ENCODE peak calls at places on chromosomes 4 and X, in four cellular contexts. E is Right ventricle myocardium superior, A is SIG-M5, F is nephron progenitor cell. P is an unnamed sample.

GRCh38 chr4:15636818-15637217 is 18.3 kb downstream of the FBXL5 start:
- DNase-seq in E (no peak), A (no peak), F (no peak), P (no peak)

GRCh38 chr4:25795566-25796454 is 67.0 kb downstream of the SEL1L3 start:
- DNase-seq in E (no peak), A (no peak), F (peak), P (no peak)

GRCh38 chr4:86653237-86653865 is 59.2 kb downstream of the PTPN13 start:
- DNase-seq in E (no peak), A (no peak), F (no peak), P (no peak)

GRCh38 chr4:169811476-169811875 is 53.7 kb upstream of the HPF1 start:
- DNase-seq in E (no peak), A (no peak), F (no peak), P (no peak)

GRCh38 chr4:153522800-153523089 is 56.6 kb downstream of the TMEM131L start:
- DNase-seq in E (no peak), A (no peak), F (no peak), P (no peak)

GRCh38 chrX:134186362-134187121 is 50.4 kb upstream of the CCDC160 start:
- DNase-seq in E (no peak), A (no peak), F (no peak), P (no peak)

GRCh38 chr4:2811830-2812599 is 19.1 kb downstream of the SH3BP2 start:
- DNase-seq in E (peak), A (peak), F (peak), P (peak)

GRCh38 chrX:107971636-107972035 is 10.5 kb downstream of the TEX13B start:
- DNase-seq in E (no peak), A (no peak), F (no peak), P (no peak)

GRCh38 chr4:80201326-80202151 is 4.2 kb downstream of the PRDM8 start:
- DNase-seq in E (peak), A (no peak), F (no peak), P (peak)

GRCh38 chrX:34866636-34867035 is 76.0 kb upstream of the FAM47B start:
- DNase-seq in E (no peak), A (no peak), F (no peak), P (no peak)

GRCh38 chr4:16579866-16580265 is 318.6 kb downstream of the LDB2 start:
- DNase-seq in E (no peak), A (no peak), F (no peak), P (no peak)

GRCh38 chrX:23786268-23786815 is 3.4 kb downstream of the SAT1 start:
- DNase-seq in E (no peak), A (no peak), F (no peak), P (no peak)

GRCh38 chr4:88659061-88659889 is 38.4 kb downstream of the NAP1L5 start:
- DNase-seq in E (no peak), A (no peak), F (peak), P (no peak)

GRCh38 chrX:19864736-19865135 is 22.7 kb downstream of the SH3KBP1 start:
- DNase-seq in E (peak), A (no peak), F (no peak), P (no peak)

GRCh38 chr4:37812713-37813112 is 13.8 kb upstream of the PGM2 start:
- DNase-seq in E (no peak), A (no peak), F (no peak), P (no peak)

GRCh38 chrX:15319075-15319474 is 3.6 kb upstream of the ASB11 start:
- DNase-seq in E (no peak), A (no peak), F (no peak), P (no peak)

GRCh38 chrX:103253608-103254007 is 1.3 kb downstream of the TCEAL8 start:
- DNase-seq in E (no peak), A (no peak), F (no peak), P (no peak)

GRCh38 chr4:37905526-37906169 is 14.8 kb downstream of the TBC1D1 start:
- DNase-seq in E (no peak), A (no peak), F (no peak), P (no peak)

GRCh38 chr4:25585901-25586523 is 69.6 kb upstream of the SLC34A2 start:
- DNase-seq in E (no peak), A (no peak), F (no peak), P (no peak)

GRCh38 chrX:134736351-134736750 is 78.1 kb upstream of the PLAC1 start:
- DNase-seq in E (no peak), A (no peak), F (no peak), P (no peak)

GRCh38 chr4:74056858-74057562 is 18.5 kb upstream of the CXCL3 start:
- DNase-seq in E (no peak), A (peak), F (no peak), P (no peak)

GRCh38 chr4:75089206-75089605 is 156.3 kb downstream of the PARM1 start:
- DNase-seq in E (no peak), A (no peak), F (no peak), P (no peak)

GRCh38 chr4:114688063-114688462 is 89.5 kb downstream of the UGT8 start:
- DNase-seq in E (no peak), A (no peak), F (no peak), P (no peak)

GRCh38 chrX:69140837-69141236 is 24.4 kb downstream of the PJA1 start:
- DNase-seq in E (no peak), A (no peak), F (no peak), P (peak)

GRCh38 chr4:56755901-56756300 is 65.6 kb downstream of the SPINK2 start:
- DNase-seq in E (no peak), A (no peak), F (no peak), P (no peak)

GRCh38 chr4:124940387-124940786 is 227.9 kb upstream of the ANKRD50 start:
- DNase-seq in E (no peak), A (no peak), F (no peak), P (no peak)

GRCh38 chr4:169348541-169348940 is 77.8 kb upstream of the SH3RF1 start:
- DNase-seq in E (no peak), A (no peak), F (no peak), P (no peak)

GRCh38 chrX:112839856-112840255 is 775 bp downstream of the AMOT start:
- DNase-seq in E (no peak), A (no peak), F (no peak), P (no peak)

GRCh38 chrX:135410861-135411627 is 10.7 kb upstream of the SMIM10L2A start:
- DNase-seq in E (no peak), A (no peak), F (no peak), P (no peak)

GRCh38 chr4:73964862-73965611 is 16.8 kb downstream of the PF4 start:
- DNase-seq in E (peak), A (no peak), F (peak), P (no peak)

GRCh38 chr4:72286185-72286584 is 254.4 kb downstream of the NPFFR2 start:
- DNase-seq in E (no peak), A (no peak), F (no peak), P (no peak)

GRCh38 chrX:118228456-118228855 is 111.8 kb upstream of the KLHL13 start:
- DNase-seq in E (no peak), A (no peak), F (no peak), P (no peak)

GRCh38 chr4:25559508-25559907 is 96.1 kb upstream of the SLC34A2 start:
- DNase-seq in E (no peak), A (no peak), F (no peak), P (no peak)

GRCh38 chr4:11566440-11567022 is 137.8 kb upstream of the HS3ST1 start:
- DNase-seq in E (no peak), A (no peak), F (no peak), P (no peak)

P was measured in aorta.